ENCODE peak calls at places on chromosome 3, in four cellular contexts. K, Z, Q and X are unnamed samples.
A peak's percentile ranks its signal among the peaks of the same experiment; 100 is the strongest.

GRCh38 chr3:24963762-24964625 is 464.1 kb upstream of the RARB start:
- DNase-seq in K (peak; percentile 41), Z (no peak), Q (no peak), X (no peak)

GRCh38 chr3:184354740-184355139 is 6.7 kb downstream of the CLCN2 start:
- DNase-seq in K (no peak), Z (no peak), Q (no peak), X (peak; percentile 30)

GRCh38 chr3:58237940-58238681 is 519 bp downstream of the ABHD6 start:
- DNase-seq in K (no peak), Z (peak; percentile 66), Q (peak; percentile 63), X (peak; percentile 74)

GRCh38 chr3:185713015-185713414 is 111.8 kb downstream of the IGF2BP2 start:
- DNase-seq in K (no peak), Z (no peak), Q (no peak), X (peak; percentile 29)

GRCh38 chr3:197371521-197372075 is 73.2 kb upstream of the DLG1 start:
- DNase-seq in K (no peak), Z (no peak), Q (no peak), X (no peak)

GRCh38 chr3:172582712-172583111 is 59.5 kb upstream of the TNFSF10 start:
- DNase-seq in K (no peak), Z (no peak), Q (no peak), X (no peak)

GRCh38 chr3:147422934-147423599 is 13.9 kb downstream of the ZIC1 start:
- DNase-seq in K (peak; percentile 78), Z (no peak), Q (no peak), X (no peak)

GRCh38 chr3:146187334-146187950 is 26.5 kb upstream of the PLOD2 start:
- DNase-seq in K (peak; percentile 40), Z (no peak), Q (no peak), X (peak; percentile 39)

GRCh38 chr3:4849136-4849535 is 130.1 kb upstream of the BHLHE40 start:
- DNase-seq in K (no peak), Z (no peak), Q (no peak), X (no peak)

GRCh38 chr3:38627956-38628355 is 21.5 kb downstream of the SCN5A start:
- DNase-seq in K (peak; percentile 10), Z (no peak), Q (no peak), X (peak; percentile 36)

GRCh38 chr3:25556504-25556903 is 108.2 kb downstream of the TOP2B start:
- DNase-seq in K (no peak), Z (no peak), Q (no peak), X (no peak)

GRCh38 chr3:106457278-106458210 is 588.7 kb upstream of the CBLB start:
- DNase-seq in K (peak; percentile 82), Z (no peak), Q (no peak), X (no peak)

GRCh38 chr3:183967693-183968092 is 50.0 kb downstream of the ABCC5 start:
- DNase-seq in K (no peak), Z (no peak), Q (no peak), X (peak; percentile 78)

GRCh38 chr3:25428003-25428861 is at the start of gene RARB:
- DNase-seq in K (peak; percentile 99), Z (no peak), Q (peak; percentile 70), X (peak; percentile 70)

GRCh38 chr3:53238051-53238850 is 17.6 kb downstream of the TKT start:
- DNase-seq in K (peak; percentile 88), Z (no peak), Q (peak; percentile 61), X (no peak)

GRCh38 chr3:185930393-185931107 is 7.3 kb downstream of the TRA2B start:
- DNase-seq in K (peak; percentile 31), Z (no peak), Q (no peak), X (no peak)

GRCh38 chr3:30795176-30795575 is 99.3 kb downstream of the GADL1 start:
- DNase-seq in K (no peak), Z (no peak), Q (no peak), X (no peak)

GRCh38 chr3:129992781-129993180 is 18.3 kb downstream of the TRH start:
- DNase-seq in K (no peak), Z (no peak), Q (no peak), X (peak; percentile 32)

GRCh38 chr3:149487598-149488197 is 13.2 kb downstream of the TM4SF4 start:
- DNase-seq in K (no peak), Z (no peak), Q (no peak), X (peak; percentile 47)

GRCh38 chr3:158974905-158975304 is 173.1 kb downstream of the MFSD1 start:
- DNase-seq in K (no peak), Z (no peak), Q (no peak), X (no peak)

GRCh38 chr3:72340056-72340455 is 508.2 kb downstream of the SHQ1 start:
- DNase-seq in K (no peak), Z (no peak), Q (no peak), X (no peak)

GRCh38 chr3:144942093-144942492 is 970.5 kb downstream of the DIPK2A start:
- DNase-seq in K (peak; percentile 45), Z (no peak), Q (no peak), X (no peak)

GRCh38 chr3:180626844-180627243 is 24.9 kb downstream of the TTC14 start:
- DNase-seq in K (no peak), Z (no peak), Q (no peak), X (no peak)

GRCh38 chr3:120129718-120130117 is 35.5 kb upstream of the GSK3B start:
- DNase-seq in K (no peak), Z (no peak), Q (no peak), X (no peak)

GRCh38 chr3:52535411-52536111 is 844 bp upstream of the UQCC5 start:
- DNase-seq in K (no peak), Z (peak; percentile 18), Q (no peak), X (no peak)

DNA sequence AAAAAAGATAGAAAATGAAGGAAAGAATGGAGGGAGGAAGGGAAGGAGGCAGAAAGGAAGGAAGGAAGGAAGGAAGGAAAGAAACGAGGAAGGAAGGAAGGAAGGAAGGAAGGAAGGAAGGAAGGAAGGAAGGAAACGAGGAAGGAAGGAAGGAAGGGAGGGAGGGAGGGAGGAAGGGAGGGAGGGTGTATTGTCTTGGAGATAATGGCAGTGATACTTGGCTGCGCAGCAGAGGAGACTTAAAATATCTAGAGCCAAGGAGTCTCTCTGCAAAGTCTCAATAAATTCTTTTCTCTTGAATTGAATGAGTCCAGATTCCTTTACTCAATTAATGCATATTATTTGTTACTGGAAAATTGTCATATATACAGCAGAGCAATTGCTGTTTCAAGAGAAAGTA is 1059.7 kb downstream of the ZPLD1 start:
- DNase-seq in K (no peak), Z (no peak), Q (no peak), X (no peak)
- H3K4me3 ChIP-seq in K (no peak overlapping the region), Z (no peak overlapping the region), Q (no peak overlapping the region), X (no peak overlapping the region)

GRCh38 chr3:42653560-42654330 is at the start of gene ZBTB47:
- DNase-seq in K (no peak), Z (no peak), Q (peak; percentile 61), X (no peak)

GRCh38 chr3:42655331-42655888 is 1.9 kb downstream of the ZBTB47 start:
- DNase-seq in K (no peak), Z (no peak), Q (peak; percentile 54), X (no peak)

GRCh38 chr3:42655980-42656679 is 2.6 kb downstream of the ZBTB47 start:
- DNase-seq in K (peak; percentile 55), Z (no peak), Q (no peak), X (no peak)

GRCh38 chr3:42653303-42653559 is 266 bp upstream of the ZBTB47 start:
- DNase-seq in K (no peak), Z (no peak), Q (no peak), X (no peak)

DNA sequence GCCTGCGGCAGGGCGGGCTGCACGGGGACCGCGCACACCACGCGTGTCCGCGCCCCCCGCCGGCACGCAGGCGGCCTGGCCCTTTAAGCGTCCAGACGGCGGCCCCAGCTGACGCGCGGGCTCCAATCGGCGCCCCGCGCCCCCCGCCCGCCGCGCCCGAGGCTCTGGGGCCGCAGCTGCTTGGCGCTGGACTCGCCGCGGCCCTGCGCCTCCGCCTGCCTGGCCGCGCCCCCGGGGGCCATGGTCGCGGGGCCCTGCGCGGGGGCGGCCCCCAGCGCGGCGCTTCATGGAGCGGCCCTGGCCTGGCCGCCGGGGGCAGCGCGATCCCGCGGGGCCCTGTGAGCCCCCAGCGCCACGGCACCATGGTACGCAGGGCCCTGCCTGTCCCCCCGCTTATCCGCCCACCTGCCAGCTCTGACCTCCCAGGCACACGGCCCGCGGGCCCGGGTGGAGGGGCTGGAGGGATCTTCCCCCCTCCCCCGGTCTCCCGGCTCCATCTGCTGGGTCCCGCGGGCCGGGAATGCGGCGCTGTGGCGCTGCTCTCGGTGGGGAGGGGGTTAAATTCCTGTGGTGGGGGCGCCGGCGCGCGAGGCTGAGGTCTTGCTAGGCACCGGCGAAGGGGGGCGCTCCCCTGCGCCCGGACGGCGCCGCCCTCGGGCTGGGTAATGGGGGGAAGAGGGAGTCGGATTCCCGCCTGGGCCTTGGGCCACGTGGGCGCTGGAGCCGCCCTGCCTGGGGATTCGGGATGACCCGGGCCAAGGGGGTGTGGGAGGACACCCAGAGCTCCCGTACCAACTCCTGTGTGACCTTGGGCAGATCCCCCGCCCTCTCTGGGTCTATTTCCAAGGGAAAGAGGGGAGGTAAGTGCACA is 1.1 kb downstream of the ZBTB47 start:
- DNase-seq in K (no peak), Z (no peak), Q (peak; percentile 57), X (peak; percentile 64)
- TF ChIP-seq CTCF in K (no peak), Z (no peak), Q (no peak), X (no peak)

GRCh38 chr3:32819086-32819450 is 1.3 kb downstream of the TRIM71 start:
- DNase-seq in K (no peak), Z (no peak), Q (no peak), X (no peak)

GRCh38 chr3:32819581-32820348 is 2.0 kb downstream of the TRIM71 start:
- DNase-seq in K (no peak), Z (no peak), Q (no peak), X (peak; percentile 75)

GRCh38 chr3:32821686-32822296 is 4.0 kb downstream of the TRIM71 start:
- DNase-seq in K (no peak), Z (no peak), Q (no peak), X (no peak)

GRCh38 chr3:32820971-32821685 is 3.3 kb downstream of the TRIM71 start:
- DNase-seq in K (no peak), Z (no peak), Q (no peak), X (no peak)

GRCh38 chr3:32820430-32820829 is 2.6 kb downstream of the TRIM71 start:
- DNase-seq in K (no peak), Z (no peak), Q (no peak), X (no peak)
- H3K27me3 ChIP-seq in K (peaks cover 71% of the 10 kb centered on the region), Z (peaks cover 6% of the 10 kb centered on the region), Q (peaks cover 46% of the 10 kb centered on the region), X (no peaks in the 10 kb centered on the region)

GRCh38 chr3:107975529-107976203 is 115.2 kb downstream of the CD47 start:
- DNase-seq in K (no peak), Z (no peak), Q (no peak), X (no peak)

GRCh38 chr3:107973152-107973551 is 117.7 kb downstream of the CD47 start:
- DNase-seq in K (no peak), Z (no peak), Q (no peak), X (no peak)

GRCh38 chr3:107977571-107977970 is 113.3 kb downstream of the CD47 start:
- DNase-seq in K (no peak), Z (no peak), Q (no peak), X (no peak)

GRCh38 chr3:107978116-107979057 is 112.4 kb downstream of the CD47 start:
- DNase-seq in K (no peak), Z (no peak), Q (no peak), X (no peak)

DNA sequence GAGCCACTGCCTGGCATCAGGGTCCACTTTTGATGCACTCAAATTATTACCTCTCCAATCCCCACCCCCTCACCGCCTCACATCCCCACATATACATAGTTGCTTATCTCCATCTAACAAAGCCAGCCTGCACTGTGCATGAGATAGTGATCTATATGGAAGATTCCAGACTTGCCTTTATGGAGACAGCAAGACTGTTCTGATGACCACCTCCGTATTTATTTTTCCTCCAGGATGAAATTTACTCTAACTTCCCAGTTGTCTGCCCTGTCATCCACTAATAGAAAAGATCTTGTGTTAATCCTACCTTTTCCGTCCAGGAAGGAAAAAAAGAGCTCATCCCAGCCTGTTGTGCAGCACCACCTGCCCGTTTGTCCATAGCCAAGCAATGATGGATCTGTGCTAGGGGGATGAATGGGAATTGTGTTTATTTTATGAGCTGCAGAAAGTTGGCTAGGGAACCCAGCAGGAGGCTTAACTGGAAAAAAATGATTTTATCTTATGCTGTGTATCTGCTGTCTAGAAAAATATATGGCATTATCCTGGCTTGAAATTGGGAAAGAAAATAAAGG is 114.5 kb downstream of the CD47 start:
- DNase-seq in K (no peak), Z (no peak), Q (no peak), X (no peak)
- H3K4me3 ChIP-seq in K (no peak overlapping the region), Z (no peak overlapping the region), Q (no peak overlapping the region), X (no peak overlapping the region)